ENCODE peak calls at places on chromosomes 11 and 22, in four cellular contexts. One of them, this sample, is unnamed.

GRCh38 chr11:63889344-63889743 is 27.6 kb downstream of the RCOR2 start:
- DNase-seq in Peyer's patch: peak
- DNase-seq in colonic mucosa: peak
- DNase-seq in tibial artery: no peak
- DNase-seq in this sample: no peak

GRCh38 chr11:20368441-20368840 is 4.9 kb downstream of the HTATIP2 start:
- DNase-seq in Peyer's patch: no peak
- DNase-seq in colonic mucosa: no peak
- DNase-seq in tibial artery: no peak
- DNase-seq in this sample: no peak

GRCh38 chr11:35549787-35550186 is 24.4 kb upstream of the PAMR1 start:
- DNase-seq in Peyer's patch: no peak
- DNase-seq in colonic mucosa: no peak
- DNase-seq in tibial artery: no peak
- DNase-seq in this sample: no peak

GRCh38 chr11:101390539-101390938 is 193.3 kb downstream of the TRPC6 start:
- DNase-seq in Peyer's patch: no peak
- DNase-seq in colonic mucosa: no peak
- DNase-seq in tibial artery: no peak
- DNase-seq in this sample: peak

GRCh38 chr11:86670179-86670578 is 2.2 kb downstream of the ME3 start:
- DNase-seq in Peyer's patch: no peak
- DNase-seq in colonic mucosa: no peak
- DNase-seq in tibial artery: no peak
- DNase-seq in this sample: no peak

GRCh38 chr22:20506543-20507252 is 712 bp upstream of the MED15 start:
- DNase-seq in Peyer's patch: no peak
- DNase-seq in colonic mucosa: no peak
- DNase-seq in tibial artery: no peak
- DNase-seq in this sample: no peak

GRCh38 chr11:117414724-117415123 is 87.1 kb downstream of the CEP164 start:
- DNase-seq in Peyer's patch: no peak
- DNase-seq in colonic mucosa: no peak
- DNase-seq in tibial artery: no peak
- DNase-seq in this sample: no peak

GRCh38 chr22:33163815-33164214 is 105.6 kb upstream of the SYN3 start:
- DNase-seq in Peyer's patch: no peak
- DNase-seq in colonic mucosa: no peak
- DNase-seq in tibial artery: no peak
- DNase-seq in this sample: no peak

GRCh38 chr11:70048279-70049024 is 29.7 kb upstream of the ANO1 start:
- DNase-seq in Peyer's patch: no peak
- DNase-seq in colonic mucosa: peak
- DNase-seq in tibial artery: no peak
- DNase-seq in this sample: no peak
- TF ChIP-seq CTCF in Peyer's patch: no peak
- TF ChIP-seq CTCF in colonic mucosa: no peak
- TF ChIP-seq CTCF in tibial artery: no peak
- TF ChIP-seq CTCF in this sample: peak

GRCh38 chr22:38258895-38259294 is 13.9 kb downstream of the TMEM184B start:
- DNase-seq in Peyer's patch: no peak
- DNase-seq in colonic mucosa: no peak
- DNase-seq in tibial artery: peak
- DNase-seq in this sample: no peak

GRCh38 chr22:38259370-38259769 is 13.4 kb downstream of the TMEM184B start:
- DNase-seq in Peyer's patch: no peak
- DNase-seq in colonic mucosa: no peak
- DNase-seq in tibial artery: no peak
- DNase-seq in this sample: no peak

GRCh38 chr22:38257650-38258246 is 15.1 kb downstream of the TMEM184B start:
- DNase-seq in Peyer's patch: peak
- DNase-seq in colonic mucosa: peak
- DNase-seq in tibial artery: no peak
- DNase-seq in this sample: peak

GRCh38 chr22:38257170-38257569 is 15.6 kb downstream of the TMEM184B start:
- DNase-seq in Peyer's patch: no peak
- DNase-seq in colonic mucosa: no peak
- DNase-seq in tibial artery: no peak
- DNase-seq in this sample: no peak

GRCh38 chr22:38255697-38256096 is 17.1 kb downstream of the TMEM184B start:
- DNase-seq in Peyer's patch: no peak
- DNase-seq in colonic mucosa: no peak
- DNase-seq in tibial artery: no peak
- DNase-seq in this sample: no peak
- H3K27ac ChIP-seq in Peyer's patch: no peak
- H3K27ac ChIP-seq in colonic mucosa: no peak
- H3K27ac ChIP-seq in tibial artery: peak
- H3K27ac ChIP-seq in this sample: no peak

GRCh38 chr11:72924568-72925190 is 110.5 kb downstream of the ATG16L2 start:
- DNase-seq in Peyer's patch: no peak
- DNase-seq in colonic mucosa: no peak
- DNase-seq in tibial artery: no peak
- DNase-seq in this sample: peak
- TF ChIP-seq CTCF in Peyer's patch: peak
- TF ChIP-seq CTCF in colonic mucosa: peak
- TF ChIP-seq CTCF in tibial artery: peak
- TF ChIP-seq CTCF in this sample: peak

GRCh38 chr11:92707173-92707619 is 262.3 kb upstream of the MTNR1B start:
- DNase-seq in Peyer's patch: no peak
- DNase-seq in colonic mucosa: no peak
- DNase-seq in tibial artery: no peak
- DNase-seq in this sample: no peak
- H3K27ac ChIP-seq in Peyer's patch: no peak
- H3K27ac ChIP-seq in colonic mucosa: no peak
- H3K27ac ChIP-seq in tibial artery: peak
- H3K27ac ChIP-seq in this sample: no peak

GRCh38 chr11:96050435-96051182 is 126.7 kb upstream of the MTMR2 start:
- DNase-seq in Peyer's patch: no peak
- DNase-seq in colonic mucosa: no peak
- DNase-seq in tibial artery: no peak
- DNase-seq in this sample: no peak
- TF ChIP-seq CTCF in Peyer's patch: no peak
- TF ChIP-seq CTCF in colonic mucosa: no peak
- TF ChIP-seq CTCF in tibial artery: no peak
- TF ChIP-seq CTCF in this sample: no peak

DNA sequence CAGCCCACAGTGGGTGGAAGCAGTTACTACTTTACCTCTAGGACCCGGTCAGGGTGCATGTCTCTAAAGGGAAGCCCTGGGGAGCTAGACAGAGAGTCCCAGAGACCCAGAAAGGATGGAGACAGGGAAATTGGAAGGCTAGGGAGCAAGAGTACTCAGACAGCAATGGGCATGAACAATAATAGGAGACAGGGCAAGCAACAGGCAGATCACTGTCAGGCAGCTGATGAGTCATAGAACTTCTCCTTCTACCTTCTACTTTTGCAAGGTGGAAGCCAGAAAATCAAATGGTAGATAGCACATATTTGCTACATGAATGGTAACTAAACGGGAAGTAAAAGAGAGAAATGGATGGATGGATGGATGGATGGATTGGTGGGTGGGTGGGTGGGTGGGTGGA is 19.6 kb downstream of the CD5 start:
- DNase-seq in Peyer's patch: no peak
- DNase-seq in colonic mucosa: no peak
- DNase-seq in tibial artery: no peak
- DNase-seq in this sample: no peak
- H3K27ac ChIP-seq in Peyer's patch: no peak
- H3K27ac ChIP-seq in colonic mucosa: no peak
- H3K27ac ChIP-seq in tibial artery: no peak
- H3K27ac ChIP-seq in this sample: no peak